ENCODE peak calls at places on chromosomes 3 and 15, in ten cellular contexts. One of them, this sample, is unnamed.

GRCh38 chr3:155519081-155519480 is 225.6 kb upstream of the STRIT1 start:
- DNase-seq in epithelial cell of esophagus: no peak
- DNase-seq in esophagus squamous epithelium: no peak
- DNase-seq in AG10803: no peak
- DNase-seq in DND-41: peak
- DNase-seq in ovary: no peak
- DNase-seq in cardiac fibroblast: no peak
- DNase-seq in coronary artery: no peak
- DNase-seq in lower leg skin: no peak
- DNase-seq in body of pancreas: no peak
- DNase-seq in this sample: no peak

GRCh38 chr3:176514297-176514696 is 683.0 kb downstream of the TBL1XR1 start:
- DNase-seq in epithelial cell of esophagus: peak
- DNase-seq in esophagus squamous epithelium: no peak
- DNase-seq in AG10803: peak
- DNase-seq in DND-41: peak
- DNase-seq in ovary: no peak
- DNase-seq in cardiac fibroblast: peak
- DNase-seq in coronary artery: no peak
- DNase-seq in lower leg skin: no peak
- DNase-seq in body of pancreas: no peak
- DNase-seq in this sample: peak

GRCh38 chr3:52046186-52046913 is 10.0 kb downstream of the DUSP7 start:
- DNase-seq in epithelial cell of esophagus: peak
- DNase-seq in esophagus squamous epithelium: no peak
- DNase-seq in AG10803: peak
- DNase-seq in DND-41: no peak
- DNase-seq in ovary: no peak
- DNase-seq in cardiac fibroblast: peak
- DNase-seq in coronary artery: peak
- DNase-seq in lower leg skin: peak
- DNase-seq in body of pancreas: no peak
- DNase-seq in this sample: peak

GRCh38 chr3:135920275-135920674 is 45.3 kb upstream of the PPP2R3A start:
- DNase-seq in epithelial cell of esophagus: no peak
- DNase-seq in esophagus squamous epithelium: no peak
- DNase-seq in AG10803: no peak
- DNase-seq in DND-41: no peak
- DNase-seq in ovary: no peak
- DNase-seq in cardiac fibroblast: no peak
- DNase-seq in coronary artery: no peak
- DNase-seq in lower leg skin: no peak
- DNase-seq in body of pancreas: no peak
- DNase-seq in this sample: no peak

GRCh38 chr15:81531971-81532370 is 158.0 kb upstream of the TMC3 start:
- DNase-seq in epithelial cell of esophagus: peak
- DNase-seq in esophagus squamous epithelium: no peak
- DNase-seq in AG10803: no peak
- DNase-seq in DND-41: no peak
- DNase-seq in ovary: no peak
- DNase-seq in cardiac fibroblast: peak
- DNase-seq in coronary artery: no peak
- DNase-seq in lower leg skin: no peak
- DNase-seq in body of pancreas: no peak
- DNase-seq in this sample: no peak

GRCh38 chr3:50885491-50885890 is 210.8 kb downstream of the DOCK3 start:
- DNase-seq in epithelial cell of esophagus: peak
- DNase-seq in esophagus squamous epithelium: no peak
- DNase-seq in AG10803: no peak
- DNase-seq in DND-41: no peak
- DNase-seq in ovary: no peak
- DNase-seq in cardiac fibroblast: no peak
- DNase-seq in coronary artery: no peak
- DNase-seq in lower leg skin: no peak
- DNase-seq in body of pancreas: no peak
- DNase-seq in this sample: no peak

GRCh38 chr3:18222686-18223085 is 202.5 kb downstream of the SATB1 start:
- DNase-seq in epithelial cell of esophagus: no peak
- DNase-seq in esophagus squamous epithelium: no peak
- DNase-seq in AG10803: no peak
- DNase-seq in DND-41: no peak
- DNase-seq in ovary: no peak
- DNase-seq in cardiac fibroblast: no peak
- DNase-seq in coronary artery: no peak
- DNase-seq in lower leg skin: no peak
- DNase-seq in body of pancreas: no peak
- DNase-seq in this sample: no peak

GRCh38 chr3:178778579-178778978 is 242.3 kb downstream of the KCNMB2 start:
- DNase-seq in epithelial cell of esophagus: peak
- DNase-seq in esophagus squamous epithelium: no peak
- DNase-seq in AG10803: no peak
- DNase-seq in DND-41: no peak
- DNase-seq in ovary: no peak
- DNase-seq in cardiac fibroblast: no peak
- DNase-seq in coronary artery: no peak
- DNase-seq in lower leg skin: no peak
- DNase-seq in body of pancreas: no peak
- DNase-seq in this sample: no peak

GRCh38 chr15:40307421-40308165 is at the start of gene PLCB2:
- DNase-seq in epithelial cell of esophagus: no peak
- DNase-seq in esophagus squamous epithelium: no peak
- DNase-seq in AG10803: no peak
- DNase-seq in DND-41: peak
- DNase-seq in ovary: no peak
- DNase-seq in cardiac fibroblast: no peak
- DNase-seq in coronary artery: no peak
- DNase-seq in lower leg skin: no peak
- DNase-seq in body of pancreas: no peak
- DNase-seq in this sample: no peak

GRCh38 chr3:54983266-54983910 is 55.5 kb upstream of the LRTM1 start:
- DNase-seq in epithelial cell of esophagus: no peak
- DNase-seq in esophagus squamous epithelium: no peak
- DNase-seq in AG10803: no peak
- DNase-seq in DND-41: no peak
- DNase-seq in ovary: no peak
- DNase-seq in cardiac fibroblast: no peak
- DNase-seq in coronary artery: no peak
- DNase-seq in lower leg skin: no peak
- DNase-seq in body of pancreas: no peak
- DNase-seq in this sample: no peak

GRCh38 chr3:71684752-71685151 is 40.5 kb downstream of the EIF4E3 start:
- DNase-seq in epithelial cell of esophagus: peak
- DNase-seq in esophagus squamous epithelium: peak
- DNase-seq in AG10803: peak
- DNase-seq in DND-41: no peak
- DNase-seq in ovary: peak
- DNase-seq in cardiac fibroblast: peak
- DNase-seq in coronary artery: no peak
- DNase-seq in lower leg skin: peak
- DNase-seq in body of pancreas: peak
- DNase-seq in this sample: peak

GRCh38 chr15:71250936-71251468 is 135.7 kb downstream of the THSD4 start:
- DNase-seq in epithelial cell of esophagus: no peak
- DNase-seq in esophagus squamous epithelium: no peak
- DNase-seq in AG10803: no peak
- DNase-seq in DND-41: no peak
- DNase-seq in ovary: no peak
- DNase-seq in cardiac fibroblast: no peak
- DNase-seq in coronary artery: no peak
- DNase-seq in lower leg skin: no peak
- DNase-seq in body of pancreas: no peak
- DNase-seq in this sample: no peak

GRCh38 chr3:69197922-69198540 is 75.6 kb upstream of the LMOD3 start:
- DNase-seq in epithelial cell of esophagus: no peak
- DNase-seq in esophagus squamous epithelium: no peak
- DNase-seq in AG10803: no peak
- DNase-seq in DND-41: peak
- DNase-seq in ovary: no peak
- DNase-seq in cardiac fibroblast: no peak
- DNase-seq in coronary artery: no peak
- DNase-seq in lower leg skin: no peak
- DNase-seq in body of pancreas: no peak
- DNase-seq in this sample: no peak

GRCh38 chr3:94862703-94863102 is 799.8 kb downstream of the NSUN3 start:
- DNase-seq in epithelial cell of esophagus: peak
- DNase-seq in esophagus squamous epithelium: no peak
- DNase-seq in AG10803: peak
- DNase-seq in DND-41: no peak
- DNase-seq in ovary: no peak
- DNase-seq in cardiac fibroblast: peak
- DNase-seq in coronary artery: peak
- DNase-seq in lower leg skin: no peak
- DNase-seq in body of pancreas: no peak
- DNase-seq in this sample: no peak

GRCh38 chr3:99319450-99319849 is 318.9 kb upstream of the COL8A1 start:
- DNase-seq in epithelial cell of esophagus: no peak
- DNase-seq in esophagus squamous epithelium: no peak
- DNase-seq in AG10803: peak
- DNase-seq in DND-41: no peak
- DNase-seq in ovary: no peak
- DNase-seq in cardiac fibroblast: no peak
- DNase-seq in coronary artery: no peak
- DNase-seq in lower leg skin: no peak
- DNase-seq in body of pancreas: no peak
- DNase-seq in this sample: no peak
- H3K4me3 ChIP-seq in epithelial cell of esophagus: no peak
- H3K4me3 ChIP-seq in esophagus squamous epithelium: no peak
- H3K4me3 ChIP-seq in AG10803: no peak
- H3K4me3 ChIP-seq in DND-41: no peak
- H3K4me3 ChIP-seq in ovary: no peak
- H3K4me3 ChIP-seq in cardiac fibroblast: no peak
- H3K4me3 ChIP-seq in coronary artery: no peak
- H3K4me3 ChIP-seq in lower leg skin: no peak
- H3K4me3 ChIP-seq in body of pancreas: no peak
- H3K4me3 ChIP-seq in this sample: no peak

GRCh38 chr15:38545179-38545578 is 19.4 kb downstream of the RASGRP1 start:
- DNase-seq in epithelial cell of esophagus: no peak
- DNase-seq in esophagus squamous epithelium: no peak
- DNase-seq in AG10803: no peak
- DNase-seq in DND-41: no peak
- DNase-seq in ovary: no peak
- DNase-seq in cardiac fibroblast: peak
- DNase-seq in coronary artery: no peak
- DNase-seq in lower leg skin: no peak
- DNase-seq in body of pancreas: no peak
- DNase-seq in this sample: no peak
- TF ChIP-seq CTCF in epithelial cell of esophagus: no peak
- TF ChIP-seq CTCF in esophagus squamous epithelium: no peak
- TF ChIP-seq CTCF in AG10803: no peak
- TF ChIP-seq CTCF in DND-41: no peak
- TF ChIP-seq CTCF in ovary: no peak
- TF ChIP-seq CTCF in cardiac fibroblast: peak
- TF ChIP-seq CTCF in coronary artery: no peak
- TF ChIP-seq CTCF in lower leg skin: no peak
- TF ChIP-seq CTCF in body of pancreas: no peak
- TF ChIP-seq CTCF in this sample: no peak

GRCh38 chr15:63136742-63137141 is 15.1 kb downstream of the LACTB start:
- DNase-seq in epithelial cell of esophagus: no peak
- DNase-seq in esophagus squamous epithelium: no peak
- DNase-seq in AG10803: no peak
- DNase-seq in DND-41: no peak
- DNase-seq in ovary: no peak
- DNase-seq in cardiac fibroblast: peak
- DNase-seq in coronary artery: no peak
- DNase-seq in lower leg skin: no peak
- DNase-seq in body of pancreas: no peak
- DNase-seq in this sample: no peak
- H3K4me3 ChIP-seq in epithelial cell of esophagus: no peak
- H3K4me3 ChIP-seq in esophagus squamous epithelium: no peak
- H3K4me3 ChIP-seq in AG10803: no peak
- H3K4me3 ChIP-seq in DND-41: no peak
- H3K4me3 ChIP-seq in ovary: no peak
- H3K4me3 ChIP-seq in cardiac fibroblast: no peak
- H3K4me3 ChIP-seq in coronary artery: no peak
- H3K4me3 ChIP-seq in lower leg skin: no peak
- H3K4me3 ChIP-seq in body of pancreas: no peak
- H3K4me3 ChIP-seq in this sample: no peak

GRCh38 chr3:36875397-36875796 is 69.5 kb downstream of the TRANK1 start:
- DNase-seq in epithelial cell of esophagus: no peak
- DNase-seq in esophagus squamous epithelium: no peak
- DNase-seq in AG10803: no peak
- DNase-seq in DND-41: no peak
- DNase-seq in ovary: no peak
- DNase-seq in cardiac fibroblast: no peak
- DNase-seq in coronary artery: no peak
- DNase-seq in lower leg skin: no peak
- DNase-seq in body of pancreas: no peak
- DNase-seq in this sample: no peak

GRCh38 chr3:36868614-36869436 is 76.0 kb downstream of the TRANK1 start:
- DNase-seq in epithelial cell of esophagus: peak
- DNase-seq in esophagus squamous epithelium: no peak
- DNase-seq in AG10803: peak
- DNase-seq in DND-41: peak
- DNase-seq in ovary: peak
- DNase-seq in cardiac fibroblast: peak
- DNase-seq in coronary artery: no peak
- DNase-seq in lower leg skin: peak
- DNase-seq in body of pancreas: peak
- DNase-seq in this sample: peak

GRCh38 chr3:36867810-36868209 is 77.0 kb downstream of the TRANK1 start:
- DNase-seq in epithelial cell of esophagus: no peak
- DNase-seq in esophagus squamous epithelium: no peak
- DNase-seq in AG10803: no peak
- DNase-seq in DND-41: no peak
- DNase-seq in ovary: no peak
- DNase-seq in cardiac fibroblast: no peak
- DNase-seq in coronary artery: no peak
- DNase-seq in lower leg skin: no peak
- DNase-seq in body of pancreas: no peak
- DNase-seq in this sample: no peak

GRCh38 chr3:36874351-36874874 is 70.4 kb downstream of the TRANK1 start:
- DNase-seq in epithelial cell of esophagus: no peak
- DNase-seq in esophagus squamous epithelium: no peak
- DNase-seq in AG10803: peak
- DNase-seq in DND-41: no peak
- DNase-seq in ovary: no peak
- DNase-seq in cardiac fibroblast: no peak
- DNase-seq in coronary artery: no peak
- DNase-seq in lower leg skin: no peak
- DNase-seq in body of pancreas: no peak
- DNase-seq in this sample: no peak

DNA sequence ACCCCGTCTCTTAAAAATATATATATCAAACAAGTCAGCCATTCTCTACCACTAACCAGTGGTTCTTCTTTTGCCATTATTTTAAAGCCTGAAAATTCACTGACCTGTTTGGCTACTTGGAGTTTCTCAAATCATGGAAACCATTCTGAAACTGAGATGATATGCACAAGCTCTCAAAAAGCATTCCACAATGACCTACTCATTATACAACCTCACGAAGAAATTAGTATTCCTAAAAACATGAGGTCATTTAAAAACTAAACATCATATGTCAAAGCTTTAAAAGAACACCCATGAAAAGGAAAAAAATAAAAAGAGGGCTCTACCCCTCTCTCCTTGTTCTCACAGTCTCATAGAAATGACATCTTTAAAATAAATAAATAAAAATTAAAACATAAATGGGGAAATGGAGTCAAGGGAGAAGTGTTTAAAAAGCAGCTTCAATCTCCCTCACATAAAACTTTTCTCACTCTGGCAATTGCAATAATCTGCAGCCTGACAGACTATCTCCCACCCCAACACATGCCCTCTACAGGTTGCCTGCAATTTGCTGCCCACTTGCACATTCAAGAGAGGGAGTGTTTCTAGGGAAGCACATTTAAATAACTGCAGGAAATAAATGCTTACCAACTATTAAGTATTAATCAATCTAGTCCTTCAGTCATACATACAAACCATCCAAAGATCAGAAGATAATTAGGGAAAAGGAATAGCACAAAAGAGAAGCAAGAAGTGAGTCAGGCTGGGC is 73.3 kb downstream of the TRANK1 start:
- DNase-seq in epithelial cell of esophagus: no peak
- DNase-seq in esophagus squamous epithelium: no peak
- DNase-seq in AG10803: no peak
- DNase-seq in DND-41: no peak
- DNase-seq in ovary: no peak
- DNase-seq in cardiac fibroblast: no peak
- DNase-seq in coronary artery: no peak
- DNase-seq in lower leg skin: no peak
- DNase-seq in body of pancreas: no peak
- DNase-seq in this sample: no peak
- TF ChIP-seq CTCF in epithelial cell of esophagus: no peak
- TF ChIP-seq CTCF in esophagus squamous epithelium: no peak
- TF ChIP-seq CTCF in AG10803: no peak
- TF ChIP-seq CTCF in DND-41: peak
- TF ChIP-seq CTCF in ovary: no peak
- TF ChIP-seq CTCF in cardiac fibroblast: no peak
- TF ChIP-seq CTCF in coronary artery: no peak
- TF ChIP-seq CTCF in lower leg skin: no peak
- TF ChIP-seq CTCF in body of pancreas: no peak
- TF ChIP-seq CTCF in this sample: no peak